ENCODE peak calls at places on chromosome 1, in nine cellular contexts. S, F, V, K, R, Q, Y, E and I are unnamed samples.
A peak's percentile ranks its signal among the peaks of the same experiment; 100 is the strongest.

GRCh38 chr1:84892657-84893618 is at the start of gene LPAR3:
- DNase-seq in Y (peak; percentile 36), F (no peak), V (no peak), R (peak; percentile 81), E (no peak), K (peak; percentile 35), S (peak; percentile 73), Q (no peak), I (no peak)

GRCh38 chr1:33586111-33586510 is 113.7 kb downstream of the ZSCAN20 start:
- DNase-seq in F (no peak), K (peak; percentile 38), E (no peak), Y (no peak), V (peak; percentile 10), Q (no peak), S (no peak), R (no peak), I (no peak)

GRCh38 chr1:201737350-201738060 is 91.5 kb upstream of the IPO9 start:
- DNase-seq in Y (no peak), Q (no peak), S (peak; percentile 89), F (no peak), V (peak; percentile 78), K (peak; percentile 63), E (no peak), R (no peak), I (no peak)

GRCh38 chr1:79100385-79100784 is 93.9 kb upstream of the ADGRL4 start:
- DNase-seq in K (peak; percentile 72), Y (no peak), V (no peak), F (no peak), Q (no peak), E (no peak), R (no peak), S (no peak), I (no peak)

GRCh38 chr1:211577826-211578639 is 928 bp downstream of the SLC30A1 start:
- DNase-seq in Y (peak; percentile 82), K (peak; percentile 60), V (no peak), S (peak; percentile 81), Q (no peak), E (peak; percentile 79), R (peak; percentile 79), F (peak; percentile 82), I (peak; percentile 85)

GRCh38 chr1:241376711-241377110 is 19.7 kb upstream of the RGS7 start:
- DNase-seq in E (no peak), Q (no peak), Y (no peak), V (no peak), F (no peak), S (no peak), R (no peak), K (no peak), I (no peak)

GRCh38 chr1:23558140-23558871 is 995 bp downstream of the ID3 start:
- DNase-seq in E (peak; percentile 70), Q (no peak), V (no peak), Y (peak; percentile 78), R (peak; percentile 76), K (no peak), S (peak; percentile 75), F (peak; percentile 75), I (peak; percentile 59)

GRCh38 chr1:195663549-195664280 is 944.5 kb downstream of the KCNT2 start:
- DNase-seq in K (peak; percentile 91), F (no peak), Y (no peak), S (no peak), Q (no peak), V (peak; percentile 66), E (no peak), R (no peak), I (no peak)

GRCh38 chr1:59354754-59355337 is 58.0 kb downstream of the FGGY start:
- DNase-seq in V (no peak), F (no peak), Q (no peak), Y (peak; percentile 54), E (no peak), K (no peak), R (no peak), S (peak; percentile 35), I (peak; percentile 68)

GRCh38 chr1:111801071-111801850 is 45.6 kb downstream of the DDX20 start:
- DNase-seq in E (no peak), F (no peak), V (no peak), Q (no peak), K (no peak), Y (no peak), R (no peak), S (peak; percentile 82), I (no peak)
- TF ChIP-seq CTCF in E (no peak), F (no peak), V (no peak), Q (no peak), K (no peak), Y (no peak), R (peak; percentile 21), S (no peak), I (no peak)

DNA sequence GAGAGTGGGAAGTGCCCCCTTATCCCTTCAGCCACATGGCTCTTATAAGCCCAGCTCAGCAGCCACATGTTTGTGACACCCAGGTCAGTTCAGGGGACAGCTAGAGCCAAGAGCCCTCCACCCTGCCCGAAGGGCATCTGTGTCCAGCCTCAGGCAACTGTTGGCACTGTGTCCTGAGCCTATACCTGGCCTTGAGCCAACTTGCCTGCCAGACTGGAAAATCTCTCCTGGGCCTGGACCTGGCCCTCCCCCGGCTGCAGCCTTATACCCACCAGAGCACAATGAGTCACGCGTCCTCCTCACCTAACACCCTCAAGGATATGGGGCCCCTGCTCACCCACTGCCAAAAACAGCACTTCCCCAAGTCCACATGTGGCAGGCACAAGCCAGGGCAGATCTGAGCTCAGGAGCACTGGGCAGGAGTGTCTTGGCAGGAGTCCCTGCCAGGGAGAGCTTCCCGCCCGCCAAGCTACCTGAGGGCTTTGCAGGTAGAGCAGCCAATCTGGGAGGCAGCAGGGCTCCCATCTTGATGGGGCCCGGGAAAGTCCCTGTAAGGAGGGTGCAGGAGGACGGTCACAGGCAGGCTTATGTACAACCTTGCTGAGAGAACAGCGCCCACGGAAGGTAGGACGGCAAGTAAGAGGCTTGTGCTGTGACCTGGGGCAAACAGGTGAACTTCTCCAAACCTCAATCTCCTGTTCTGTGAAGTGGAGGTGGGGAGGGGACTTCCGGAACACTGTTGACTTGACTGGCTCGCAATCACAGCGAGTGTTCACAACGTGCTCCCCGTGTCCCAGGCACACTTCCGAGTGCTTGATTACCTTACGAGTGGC is 19.8 kb upstream of the HSPG2 start:
- DNase-seq in E (peak; percentile 5), S (peak; percentile 87), V (no peak), K (peak; percentile 67), Q (no peak), F (peak; percentile 87), R (peak; percentile 70), Y (no peak), I (no peak)
- TF ChIP-seq CTCF in E (no peak), S (no peak), V (no peak), K (no peak), Q (no peak), F (no peak), R (no peak), Y (no peak), I (no peak)

DNA sequence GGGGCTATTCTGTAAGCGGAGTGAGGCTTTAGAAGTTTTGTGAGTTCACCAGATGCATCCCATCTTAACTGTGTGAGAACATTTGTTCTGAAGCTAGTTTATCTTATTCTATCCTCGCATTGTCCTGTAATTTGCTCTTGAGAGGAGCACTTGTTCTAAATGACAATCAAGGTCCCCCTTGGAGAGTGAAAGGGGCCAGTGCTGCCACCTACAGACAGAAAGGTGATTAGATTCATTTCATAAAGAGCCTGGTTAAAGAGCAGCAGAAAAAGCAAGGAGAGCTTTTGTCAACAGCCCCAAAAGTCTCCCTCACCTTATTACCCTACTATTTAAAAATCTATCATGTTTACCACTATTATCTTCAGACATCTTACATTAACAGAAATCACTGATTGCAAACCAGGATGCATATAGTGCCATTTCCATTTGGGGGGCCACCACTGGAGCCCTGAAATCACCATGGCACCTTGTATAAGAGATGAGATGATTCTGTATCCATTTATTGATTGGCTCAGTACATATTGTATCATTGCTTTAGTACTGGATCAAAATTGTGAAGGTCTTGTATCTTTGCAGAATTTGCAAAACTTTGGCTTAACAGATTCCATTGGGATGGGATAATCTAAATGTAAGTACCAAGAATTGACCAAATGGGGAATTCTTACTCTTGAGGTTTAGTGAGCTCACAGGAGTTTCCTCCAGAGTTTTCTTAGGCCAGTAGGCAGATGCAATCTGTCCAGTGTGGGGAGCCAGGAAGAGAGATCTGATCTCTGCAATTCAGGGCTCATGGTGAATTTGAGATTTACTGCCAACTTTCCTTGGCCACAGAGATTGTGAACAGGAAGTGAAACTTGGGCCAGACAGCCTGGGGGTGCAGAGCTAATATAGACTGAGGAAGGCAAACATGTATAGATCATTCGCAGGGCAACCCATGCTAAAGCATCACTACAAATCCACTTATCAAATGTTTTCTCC is 64.3 kb upstream of the TRABD2B start:
- DNase-seq in F (no peak), Y (no peak), S (peak; percentile 38), E (peak; percentile 19), K (peak; percentile 13), Q (no peak), R (peak; percentile 58), V (no peak), I (peak; percentile 49)
- TF ChIP-seq CTCF in F (peak; percentile 53), Y (no peak), S (peak; percentile 79), E (peak; percentile 81), K (peak; percentile 59), Q (peak; percentile 71), R (peak; percentile 67), V (peak; percentile 65), I (peak; percentile 39)

GRCh38 chr1:26851106-26851684 is 11.8 kb upstream of the SFN start:
- DNase-seq in Y (no peak), F (no peak), K (no peak), R (no peak), E (no peak), Q (no peak), S (no peak), V (no peak), I (no peak)
- TF ChIP-seq CTCF in Y (no peak), F (no peak), K (no peak), R (peak; percentile 9), E (peak; percentile 46), Q (no peak), S (no peak), V (peak; percentile 5), I (no peak)

GRCh38 chr1:156120318-156120717 is 5.8 kb downstream of the LMNA start:
- DNase-seq in E (no peak), F (no peak), Y (no peak), S (no peak), Q (no peak), V (no peak), K (no peak), R (no peak), I (no peak)

GRCh38 chr1:156121441-156121840 is 6.9 kb downstream of the LMNA start:
- DNase-seq in E (no peak), K (no peak), Y (no peak), Q (no peak), R (no peak), F (no peak), V (no peak), S (no peak), I (no peak)

GRCh38 chr1:156117414-156118174 is 3.1 kb downstream of the LMNA start:
- DNase-seq in F (no peak), S (no peak), Y (no peak), R (no peak), K (no peak), E (no peak), V (no peak), Q (no peak), I (no peak)

GRCh38 chr1:156118175-156118868 is 3.8 kb downstream of the LMNA start:
- DNase-seq in Y (no peak), S (peak; percentile 84), V (no peak), F (peak; percentile 64), R (no peak), Q (no peak), E (no peak), K (no peak), I (no peak)

GRCh38 chr1:156119503-156120209 is 5.1 kb downstream of the LMNA start:
- DNase-seq in K (peak; percentile 70), E (peak; percentile 21), F (no peak), Y (no peak), V (no peak), S (peak; percentile 70), Q (no peak), R (peak; percentile 69), I (no peak)
- TF ChIP-seq CTCF in K (no peak), E (no peak), F (no peak), Y (no peak), V (peak; percentile 12), S (no peak), Q (no peak), R (no peak), I (no peak)